ENCODE peak calls at places on chromosomes 7 and 10, in five cellular contexts. F is GM12865, Z is osteocyte, D is nephron progenitor cell, X is epithelial cell of esophagus. J is an unnamed sample.

GRCh38 chr10:80280071-80280800 is 9.2 kb downstream of the MAT1A start:
- DNase-seq in F (no peak), Z (peak; percentile 77), D (no peak), X (no peak), J (no peak)

GRCh38 chr10:30625110-30625509 is 4.4 kb downstream of the LYZL2 start:
- DNase-seq in F (no peak), Z (no peak), D (no peak), X (no peak), J (no peak)

GRCh38 chr10:121311812-121312443 is 286.3 kb downstream of the FGFR2 start:
- DNase-seq in F (no peak), Z (no peak), D (no peak), X (no peak), J (no peak)

GRCh38 chr10:4807803-4808507 is 18.1 kb upstream of the AKR1E2 start:
- DNase-seq in F (peak; percentile 10), Z (no peak), D (no peak), X (peak; percentile 83), J (peak; percentile 94)

GRCh38 chr7:140722254-140722653 is 25.7 kb downstream of the NDUFB2 start:
- DNase-seq in F (no peak), Z (no peak), D (no peak), X (no peak), J (no peak)

GRCh38 chr7:149497467-149498261 is at the start of gene ZNF746:
- DNase-seq in F (peak; percentile 92), Z (peak; percentile 94), D (peak; percentile 86), X (peak; percentile 88), J (peak; percentile 51)

GRCh38 chr10:104353325-104354048 is at the start of gene CFAP58:
- DNase-seq in F (peak; percentile 90), Z (peak; percentile 92), D (peak; percentile 93), X (peak; percentile 92), J (peak; percentile 71)

GRCh38 chr10:126734015-126734414 is 63.5 kb upstream of the C10orf90 start:
- DNase-seq in F (no peak), Z (no peak), D (no peak), X (peak; percentile 91), J (peak; percentile 80)

GRCh38 chr7:4633012-4633411 is 49.1 kb upstream of the FOXK1 start:
- DNase-seq in F (no peak), Z (no peak), D (no peak), X (peak; percentile 84), J (no peak)

GRCh38 chr10:44316187-44316921 is 68.5 kb downstream of the CXCL12 start:
- DNase-seq in F (peak; percentile 66), Z (peak; percentile 56), D (peak; percentile 42), X (no peak), J (no peak)

GRCh38 chr7:83936056-83936703 is 258.4 kb downstream of the SEMA3A start:
- DNase-seq in F (peak; percentile 78), Z (no peak), D (peak; percentile 68), X (peak; percentile 80), J (no peak)

GRCh38 chr7:77415822-77416620 is at the start of gene GSAP:
- DNase-seq in F (peak; percentile 76), Z (no peak), D (peak; percentile 64), X (peak; percentile 68), J (no peak)

GRCh38 chr10:27614776-27615175 is 110.7 kb downstream of the RAB18 start:
- DNase-seq in F (no peak), Z (no peak), D (no peak), X (no peak), J (no peak)

GRCh38 chr10:26780106-26780792 is 80.5 kb downstream of the ABI1 start:
- DNase-seq in F (peak; percentile 24), Z (no peak), D (no peak), X (no peak), J (no peak)

GRCh38 chr7:55657654-55658053 is 85.4 kb upstream of the VOPP1 start:
- DNase-seq in F (peak; percentile 44), Z (no peak), D (no peak), X (no peak), J (no peak)

GRCh38 chr10:21527634-21528451 is 2.4 kb upstream of the SKIDA1 start:
- DNase-seq in F (no peak), Z (no peak), D (no peak), X (no peak), J (no peak)

GRCh38 chr10:109456566-109457361 is 466.5 kb downstream of the XPNPEP1 start:
- DNase-seq in F (no peak), Z (peak; percentile 84), D (peak; percentile 58), X (no peak), J (no peak)

GRCh38 chr7:95684037-95684436 is 87.7 kb upstream of the PDK4 start:
- DNase-seq in F (no peak), Z (no peak), D (no peak), X (peak; percentile 49), J (no peak)

GRCh38 chr10:29142516-29143314 is 146.2 kb upstream of the LYZL1 start:
- DNase-seq in F (no peak), Z (peak; percentile 81), D (no peak), X (no peak), J (no peak)

GRCh38 chr10:124649209-124649608 is 95.0 kb downstream of the FAM53B start:
- DNase-seq in F (no peak), Z (no peak), D (no peak), X (peak; percentile 84), J (no peak)

GRCh38 chr7:39703143-39703542 is 79.8 kb downstream of the RALA start:
- DNase-seq in F (no peak), Z (no peak), D (no peak), X (no peak), J (no peak)

GRCh38 chr7:49417034-49417433 is 356.4 kb upstream of the VWC2 start:
- DNase-seq in F (no peak), Z (no peak), D (no peak), X (no peak), J (no peak)

DNA sequence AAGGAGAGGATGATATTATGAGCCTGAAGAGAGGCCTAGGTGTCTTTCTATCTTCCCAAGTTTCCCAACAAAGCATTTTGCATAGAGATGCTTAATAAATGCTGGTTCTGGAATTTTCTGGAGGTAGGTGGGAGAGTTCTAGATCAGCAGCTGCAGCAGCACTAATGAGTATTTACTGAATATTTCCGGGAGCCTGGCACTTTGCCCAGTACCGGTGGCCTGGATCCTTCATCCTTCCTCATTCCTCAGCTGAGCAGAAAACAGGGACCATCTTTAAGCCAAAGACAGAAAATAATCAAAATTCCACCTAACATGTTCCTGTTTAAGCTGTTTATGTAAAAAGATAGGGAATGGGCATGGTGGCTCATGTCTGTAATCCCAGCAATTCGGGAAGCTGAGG is 813.2 kb upstream of the AUTS2 start:
- DNase-seq in F (no peak), Z (no peak), D (no peak), X (no peak), J (no peak)
- TF ChIP-seq CTCF in F (no peak), Z (no peak), D (no peak), X (no peak), J (no peak)

GRCh38 chr7:132743974-132744373 is 167.7 kb upstream of the PLXNA4 start:
- DNase-seq in F (no peak), Z (no peak), D (no peak), X (no peak), J (no peak)

GRCh38 chr7:132740176-132740575 is 163.9 kb upstream of the PLXNA4 start:
- DNase-seq in F (no peak), Z (no peak), D (no peak), X (no peak), J (no peak)

GRCh38 chr7:132739271-132739955 is 163.1 kb upstream of the PLXNA4 start:
- DNase-seq in F (no peak), Z (no peak), D (no peak), X (peak; percentile 78), J (peak; percentile 57)

GRCh38 chr7:132745510-132745909 is 169.2 kb upstream of the PLXNA4 start:
- DNase-seq in F (no peak), Z (no peak), D (no peak), X (no peak), J (no peak)

GRCh38 chr7:132742152-132742551 is 165.9 kb upstream of the PLXNA4 start:
- DNase-seq in F (no peak), Z (no peak), D (no peak), X (peak; percentile 39), J (peak; percentile 4)
- TF ChIP-seq CTCF in F (no peak), Z (no peak), D (no peak), X (no peak), J (no peak)

DNA sequence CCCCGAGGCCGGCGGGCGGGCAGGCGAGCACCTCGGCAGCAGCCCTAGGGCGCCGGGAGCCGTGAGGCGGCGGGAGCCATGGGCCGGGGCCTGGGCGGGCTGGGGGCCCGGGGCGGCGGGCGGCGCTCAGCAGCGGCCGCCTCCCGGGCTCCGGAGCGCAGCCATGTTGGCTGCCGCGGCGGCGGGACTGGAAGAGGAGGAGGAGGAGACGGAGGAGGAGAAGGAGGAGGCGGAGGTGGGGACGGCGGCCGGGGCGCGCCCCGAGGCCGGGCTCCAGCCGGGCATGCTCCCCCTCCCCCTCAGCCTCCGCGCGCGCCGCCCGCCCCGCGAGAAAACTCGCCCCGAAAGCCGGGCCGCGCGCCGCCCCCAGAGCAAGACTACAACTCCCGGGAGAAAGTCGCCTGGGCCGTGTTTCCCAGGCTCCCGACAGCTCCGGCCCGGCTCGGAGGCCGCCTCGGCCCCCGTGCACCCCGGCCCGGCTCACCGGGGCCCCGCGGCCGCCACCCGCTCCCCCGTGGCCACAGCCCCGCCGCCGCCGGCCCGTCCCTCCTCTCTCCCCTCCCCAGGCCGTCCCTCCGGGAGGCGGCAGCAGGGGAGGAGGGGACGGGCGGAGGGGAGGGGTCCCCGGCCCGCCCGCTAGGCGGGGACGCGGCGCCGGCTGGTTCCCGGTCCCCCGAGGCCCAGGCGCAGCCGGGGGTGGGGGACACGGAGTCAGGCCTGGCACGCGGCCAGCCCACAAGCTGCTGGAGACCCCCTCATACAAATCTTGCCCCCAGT is at the start of gene DLG5:
- DNase-seq in F (peak; percentile 61), Z (peak; percentile 86), D (peak; percentile 72), X (peak; percentile 59), J (no peak)
- TF ChIP-seq CTCF in F (no peak), Z (peak; percentile 23), D (no peak), X (no peak), J (peak; percentile 6)

DNA sequence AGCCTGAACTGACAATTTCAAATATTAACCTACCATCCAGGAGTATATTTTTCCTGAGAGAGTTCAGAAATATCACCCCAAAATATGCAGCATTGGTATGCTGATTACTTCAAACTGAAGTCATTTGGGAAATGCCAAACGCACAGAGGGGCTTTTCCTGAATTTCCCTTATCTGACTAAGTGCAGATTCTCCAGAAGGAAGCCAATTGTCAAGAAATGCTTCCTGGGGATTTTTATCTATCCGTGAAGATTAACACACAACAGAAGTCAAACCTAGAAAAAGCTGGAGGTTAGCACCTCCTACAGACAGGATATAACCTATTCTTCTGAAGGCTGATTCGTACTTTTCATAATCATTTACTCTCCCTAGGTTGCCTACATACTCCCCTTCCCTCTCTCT is 91.0 kb downstream of the AKR1D1 start:
- DNase-seq in F (no peak), Z (no peak), D (no peak), X (no peak), J (no peak)
- TF ChIP-seq CTCF in F (no peak), Z (no peak), D (no peak), X (no peak), J (no peak)